ENCODE peak calls at places on chromosomes 1 and 21, in eight cellular contexts. One of them, this sample, is unnamed.

GRCh38 chr1:10726355-10726754 is 70.1 kb downstream of the CASZ1 start:
- DNase-seq in H1: no peak
- DNase-seq in Peyer's patch: no peak
- DNase-seq in uterus: no peak
- DNase-seq in stomach: peak
- DNase-seq in IMR-90: no peak
- DNase-seq in spleen: no peak
- DNase-seq in A549: no peak
- DNase-seq in this sample: no peak

GRCh38 chr1:210250998-210251679 is 18.5 kb downstream of the SERTAD4 start:
- DNase-seq in H1: peak
- DNase-seq in Peyer's patch: no peak
- DNase-seq in uterus: peak
- DNase-seq in stomach: peak
- DNase-seq in IMR-90: no peak
- DNase-seq in spleen: no peak
- DNase-seq in A549: peak
- DNase-seq in this sample: peak

GRCh38 chr1:227895828-227896685 is 51.7 kb downstream of the WNT9A start:
- DNase-seq in H1: no peak
- DNase-seq in Peyer's patch: peak
- DNase-seq in uterus: peak
- DNase-seq in stomach: peak
- DNase-seq in IMR-90: peak
- DNase-seq in spleen: peak
- DNase-seq in A549: no peak
- DNase-seq in this sample: no peak

GRCh38 chr21:42465008-42465878 is 30.8 kb downstream of the RSPH1 start:
- DNase-seq in H1: no peak
- DNase-seq in Peyer's patch: no peak
- DNase-seq in uterus: no peak
- DNase-seq in stomach: peak
- DNase-seq in IMR-90: no peak
- DNase-seq in spleen: no peak
- DNase-seq in A549: no peak
- DNase-seq in this sample: peak

GRCh38 chr1:110722835-110723234 is 48.1 kb upstream of the KCNA3 start:
- DNase-seq in H1: no peak
- DNase-seq in Peyer's patch: no peak
- DNase-seq in uterus: no peak
- DNase-seq in stomach: no peak
- DNase-seq in IMR-90: no peak
- DNase-seq in spleen: no peak
- DNase-seq in A549: no peak
- DNase-seq in this sample: no peak

GRCh38 chr1:143584508-143584907 is 387.3 kb downstream of the FAM72C start:
- DNase-seq in H1: no peak
- DNase-seq in Peyer's patch: no peak
- DNase-seq in uterus: no peak
- DNase-seq in stomach: no peak
- DNase-seq in IMR-90: no peak
- DNase-seq in spleen: no peak
- DNase-seq in A549: no peak
- DNase-seq in this sample: peak

GRCh38 chr21:36381841-36382589 is 3.2 kb upstream of the CHAF1B start:
- DNase-seq in H1: no peak
- DNase-seq in Peyer's patch: no peak
- DNase-seq in uterus: no peak
- DNase-seq in stomach: no peak
- DNase-seq in IMR-90: peak
- DNase-seq in spleen: no peak
- DNase-seq in A549: no peak
- DNase-seq in this sample: no peak

GRCh38 chr21:38220270-38220737 is 36.5 kb upstream of the KCNJ15 start:
- DNase-seq in H1: no peak
- DNase-seq in Peyer's patch: no peak
- DNase-seq in uterus: no peak
- DNase-seq in stomach: peak
- DNase-seq in IMR-90: no peak
- DNase-seq in spleen: no peak
- DNase-seq in A549: no peak
- DNase-seq in this sample: no peak

GRCh38 chr1:185862235-185862634 is 128.0 kb downstream of the HMCN1 start:
- DNase-seq in H1: no peak
- DNase-seq in Peyer's patch: no peak
- DNase-seq in uterus: no peak
- DNase-seq in stomach: no peak
- DNase-seq in IMR-90: peak
- DNase-seq in spleen: no peak
- DNase-seq in A549: no peak
- DNase-seq in this sample: no peak

GRCh38 chr1:153540394-153541361 is at the start of gene S100A5:
- DNase-seq in H1: no peak
- DNase-seq in Peyer's patch: peak
- DNase-seq in uterus: no peak
- DNase-seq in stomach: no peak
- DNase-seq in IMR-90: peak
- DNase-seq in spleen: peak
- DNase-seq in A549: no peak
- DNase-seq in this sample: peak

GRCh38 chr1:178094752-178095645 is 1.1 kb downstream of the RASAL2 start:
- DNase-seq in H1: no peak
- DNase-seq in Peyer's patch: no peak
- DNase-seq in uterus: no peak
- DNase-seq in stomach: no peak
- DNase-seq in IMR-90: no peak
- DNase-seq in spleen: no peak
- DNase-seq in A549: no peak
- DNase-seq in this sample: no peak

GRCh38 chr1:26597629-26598039 is 68.1 kb downstream of the RPS6KA1 start:
- DNase-seq in H1: no peak
- DNase-seq in Peyer's patch: no peak
- DNase-seq in uterus: no peak
- DNase-seq in stomach: no peak
- DNase-seq in IMR-90: peak
- DNase-seq in spleen: no peak
- DNase-seq in A549: peak
- DNase-seq in this sample: peak

GRCh38 chr1:40133122-40133665 is 28.0 kb upstream of the RLF start:
- DNase-seq in H1: no peak
- DNase-seq in Peyer's patch: no peak
- DNase-seq in uterus: no peak
- DNase-seq in stomach: no peak
- DNase-seq in IMR-90: peak
- DNase-seq in spleen: no peak
- DNase-seq in A549: no peak
- DNase-seq in this sample: no peak

GRCh38 chr1:43532716-43533115 is 2.0 kb downstream of the PTPRF start:
- DNase-seq in H1: no peak
- DNase-seq in Peyer's patch: no peak
- DNase-seq in uterus: no peak
- DNase-seq in stomach: no peak
- DNase-seq in IMR-90: no peak
- DNase-seq in spleen: peak
- DNase-seq in A549: no peak
- DNase-seq in this sample: no peak

GRCh38 chr1:43529206-43529731 is 1.4 kb upstream of the PTPRF start:
- DNase-seq in H1: no peak
- DNase-seq in Peyer's patch: peak
- DNase-seq in uterus: peak
- DNase-seq in stomach: peak
- DNase-seq in IMR-90: peak
- DNase-seq in spleen: peak
- DNase-seq in A549: peak
- DNase-seq in this sample: peak

GRCh38 chr1:43531906-43532584 is 1.4 kb downstream of the PTPRF start:
- DNase-seq in H1: no peak
- DNase-seq in Peyer's patch: no peak
- DNase-seq in uterus: no peak
- DNase-seq in stomach: no peak
- DNase-seq in IMR-90: no peak
- DNase-seq in spleen: no peak
- DNase-seq in A549: no peak
- DNase-seq in this sample: no peak

GRCh38 chr1:43531453-43531905 is 796 bp downstream of the PTPRF start:
- DNase-seq in H1: no peak
- DNase-seq in Peyer's patch: no peak
- DNase-seq in uterus: peak
- DNase-seq in stomach: no peak
- DNase-seq in IMR-90: no peak
- DNase-seq in spleen: no peak
- DNase-seq in A549: peak
- DNase-seq in this sample: no peak

DNA sequence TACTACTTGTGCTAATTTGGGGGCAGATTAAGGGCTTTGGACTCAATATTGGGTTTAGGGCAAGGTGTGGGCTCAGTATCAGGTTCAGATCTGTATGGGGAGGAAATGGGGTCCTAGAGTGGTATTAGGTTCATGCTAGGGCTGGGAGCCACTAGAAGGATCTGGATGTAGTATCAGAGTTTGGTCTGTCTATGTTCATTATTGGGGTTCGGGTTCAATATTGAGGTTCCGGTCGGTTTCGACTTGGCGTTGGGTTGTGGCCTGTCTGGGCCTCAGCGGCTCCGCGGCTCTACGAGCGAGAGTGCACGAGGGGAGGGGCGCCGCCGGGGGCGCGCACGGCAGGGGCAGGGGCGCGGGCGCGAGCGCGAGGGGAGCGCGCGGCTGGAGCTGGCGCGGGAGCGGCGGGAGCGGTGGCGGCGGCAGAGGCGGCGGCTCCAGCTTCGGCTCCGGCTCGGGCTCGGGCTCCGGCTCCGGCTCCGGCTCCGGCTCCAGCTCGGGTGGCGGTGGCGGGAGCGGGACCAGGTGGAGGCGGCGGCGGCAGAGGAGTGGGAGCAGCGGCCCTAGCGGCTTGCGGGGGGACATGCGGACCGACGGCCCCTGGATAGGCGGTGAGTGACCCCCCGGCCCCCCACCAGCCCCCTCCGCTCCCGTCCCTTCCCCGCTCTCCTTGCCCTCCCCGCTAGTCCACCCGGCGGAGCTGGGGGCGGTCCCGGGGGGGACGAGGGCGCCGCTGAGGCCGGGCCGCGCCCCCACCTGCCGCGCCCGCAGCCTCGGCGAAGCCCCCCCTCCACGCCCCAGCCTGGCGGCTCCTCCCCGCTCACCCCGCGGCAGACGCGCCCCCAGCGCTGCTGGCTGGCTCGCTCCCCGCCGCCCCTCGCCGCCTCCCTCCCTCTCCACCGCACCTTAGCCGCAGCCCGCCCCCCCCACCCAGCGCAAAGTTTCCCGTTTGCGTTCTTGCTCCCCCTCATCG is at the start of gene PTPRF:
- DNase-seq in H1: no peak
- DNase-seq in Peyer's patch: no peak
- DNase-seq in uterus: peak
- DNase-seq in stomach: peak
- DNase-seq in IMR-90: peak
- DNase-seq in spleen: peak
- DNase-seq in A549: peak
- DNase-seq in this sample: peak
- TF ChIP-seq POLR2A in H1: no peak
- TF ChIP-seq POLR2A in Peyer's patch: peak
- TF ChIP-seq POLR2A in uterus: peak
- TF ChIP-seq POLR2A in stomach: no peak
- TF ChIP-seq POLR2A in IMR-90: no peak
- TF ChIP-seq POLR2A in spleen: no peak
- TF ChIP-seq POLR2A in A549: no peak
- TF ChIP-seq POLR2A in this sample: no peak

GRCh38 chr1:226457307-226457712 is 49.4 kb upstream of the PARP1 start:
- DNase-seq in H1: peak
- DNase-seq in Peyer's patch: peak
- DNase-seq in uterus: no peak
- DNase-seq in stomach: no peak
- DNase-seq in IMR-90: no peak
- DNase-seq in spleen: peak
- DNase-seq in A549: no peak
- DNase-seq in this sample: peak
- TF ChIP-seq CTCF in H1: peak
- TF ChIP-seq CTCF in Peyer's patch: no peak
- TF ChIP-seq CTCF in uterus: no peak
- TF ChIP-seq CTCF in stomach: no peak
- TF ChIP-seq CTCF in IMR-90: no peak
- TF ChIP-seq CTCF in spleen: peak
- TF ChIP-seq CTCF in A549: no peak
- TF ChIP-seq CTCF in this sample: peak

GRCh38 chr1:247415423-247416361 is at the start of gene NLRP3:
- DNase-seq in H1: no peak
- DNase-seq in Peyer's patch: peak
- DNase-seq in uterus: no peak
- DNase-seq in stomach: peak
- DNase-seq in IMR-90: no peak
- DNase-seq in spleen: peak
- DNase-seq in A549: no peak
- DNase-seq in this sample: peak
- TF ChIP-seq POLR2A in H1: no peak
- TF ChIP-seq POLR2A in Peyer's patch: no peak
- TF ChIP-seq POLR2A in uterus: no peak
- TF ChIP-seq POLR2A in stomach: no peak
- TF ChIP-seq POLR2A in IMR-90: no peak
- TF ChIP-seq POLR2A in spleen: no peak
- TF ChIP-seq POLR2A in A549: no peak
- TF ChIP-seq POLR2A in this sample: peak

GRCh38 chr1:109490934-109491302 is 3.0 kb upstream of the CYB561D1 start:
- DNase-seq in H1: no peak
- DNase-seq in Peyer's patch: no peak
- DNase-seq in uterus: no peak
- DNase-seq in stomach: no peak
- DNase-seq in IMR-90: no peak
- DNase-seq in spleen: peak
- DNase-seq in A549: no peak
- DNase-seq in this sample: no peak

GRCh38 chr1:109491372-109491771 is 2.5 kb upstream of the CYB561D1 start:
- DNase-seq in H1: no peak
- DNase-seq in Peyer's patch: no peak
- DNase-seq in uterus: no peak
- DNase-seq in stomach: no peak
- DNase-seq in IMR-90: no peak
- DNase-seq in spleen: no peak
- DNase-seq in A549: no peak
- DNase-seq in this sample: no peak

GRCh38 chr1:109488696-109489095 is 5.0 kb downstream of the ATXN7L2 start:
- DNase-seq in H1: no peak
- DNase-seq in Peyer's patch: no peak
- DNase-seq in uterus: no peak
- DNase-seq in stomach: no peak
- DNase-seq in IMR-90: no peak
- DNase-seq in spleen: no peak
- DNase-seq in A549: no peak
- DNase-seq in this sample: no peak

GRCh38 chr1:109490029-109490933 is 3.6 kb upstream of the CYB561D1 start:
- DNase-seq in H1: no peak
- DNase-seq in Peyer's patch: peak
- DNase-seq in uterus: peak
- DNase-seq in stomach: peak
- DNase-seq in IMR-90: peak
- DNase-seq in spleen: peak
- DNase-seq in A549: peak
- DNase-seq in this sample: peak

DNA sequence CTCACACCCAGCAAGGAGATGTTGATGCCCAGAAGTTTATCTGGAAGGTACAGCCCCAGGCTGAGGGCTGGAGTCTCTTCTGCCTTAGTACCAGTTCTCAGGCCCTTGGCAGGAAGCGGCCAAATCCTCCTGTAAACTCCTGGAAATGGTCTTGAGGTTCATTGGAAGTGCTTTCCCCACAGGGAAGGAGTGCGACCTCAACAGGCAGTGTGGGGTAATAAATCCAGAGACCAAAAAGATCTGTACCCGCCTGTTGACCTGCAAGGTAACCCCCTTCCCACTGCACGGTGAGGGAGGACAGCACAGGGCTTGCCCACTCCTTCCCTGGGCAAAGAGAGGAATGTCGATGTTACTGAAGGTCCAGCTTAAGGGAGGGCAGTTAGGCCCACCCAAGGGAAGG is 4.5 kb downstream of the ATXN7L2 start:
- DNase-seq in H1: no peak
- DNase-seq in Peyer's patch: no peak
- DNase-seq in uterus: no peak
- DNase-seq in stomach: no peak
- DNase-seq in IMR-90: no peak
- DNase-seq in spleen: no peak
- DNase-seq in A549: no peak
- DNase-seq in this sample: no peak
- TF ChIP-seq CTCF in H1: no peak
- TF ChIP-seq CTCF in Peyer's patch: no peak
- TF ChIP-seq CTCF in uterus: no peak
- TF ChIP-seq CTCF in stomach: no peak
- TF ChIP-seq CTCF in IMR-90: no peak
- TF ChIP-seq CTCF in spleen: no peak
- TF ChIP-seq CTCF in A549: no peak
- TF ChIP-seq CTCF in this sample: no peak